ENCODE peak calls at places on chromosomes 6 and 20, in six cellular contexts. One of them, this sample, is unnamed.

GRCh38 chr6:151493495-151494234 is at the start of gene CCDC170:
- DNase-seq in Panc1: no peak
- DNase-seq in stomach: peak; percentile 31
- DNase-seq in K562: no peak
- DNase-seq in SK-N-SH: peak; percentile 69
- DNase-seq in spleen: peak; percentile 87
- DNase-seq in this sample: no peak

GRCh38 chr6:22940571-22941290 is 371.4 kb downstream of the HDGFL1 start:
- DNase-seq in SK-N-SH: no peak
- DNase-seq in spleen: no peak
- DNase-seq in Panc1: no peak
- DNase-seq in stomach: no peak
- DNase-seq in K562: no peak
- DNase-seq in this sample: no peak

GRCh38 chr20:35768731-35769664 is 2.8 kb upstream of the PHF20 start:
- DNase-seq in K562: peak; percentile 59
- DNase-seq in Panc1: peak; percentile 81
- DNase-seq in spleen: peak; percentile 92
- DNase-seq in SK-N-SH: peak; percentile 34
- DNase-seq in stomach: peak; percentile 88
- DNase-seq in this sample: peak; percentile 87

GRCh38 chr6:25629202-25629584 is 22.8 kb upstream of the SCGN start:
- DNase-seq in Panc1: no peak
- DNase-seq in K562: no peak
- DNase-seq in SK-N-SH: no peak
- DNase-seq in stomach: no peak
- DNase-seq in spleen: no peak
- DNase-seq in this sample: no peak

GRCh38 chr6:167272618-167273379 is 18.3 kb upstream of the UNC93A start:
- DNase-seq in spleen: no peak
- DNase-seq in stomach: no peak
- DNase-seq in Panc1: no peak
- DNase-seq in K562: no peak
- DNase-seq in SK-N-SH: no peak
- DNase-seq in this sample: no peak

GRCh38 chr6:116397960-116398359 is 27.2 kb downstream of the DSE start:
- DNase-seq in K562: no peak
- DNase-seq in stomach: no peak
- DNase-seq in SK-N-SH: no peak
- DNase-seq in Panc1: no peak
- DNase-seq in spleen: no peak
- DNase-seq in this sample: no peak

GRCh38 chr20:25017257-25017803 is 24.8 kb upstream of the APMAP start:
- DNase-seq in SK-N-SH: no peak
- DNase-seq in K562: no peak
- DNase-seq in spleen: peak; percentile 54
- DNase-seq in Panc1: no peak
- DNase-seq in stomach: peak; percentile 98
- DNase-seq in this sample: peak; percentile 74

GRCh38 chr6:38634518-38634917 is 5.2 kb downstream of the BTBD9 start:
- DNase-seq in K562: no peak
- DNase-seq in spleen: no peak
- DNase-seq in SK-N-SH: no peak
- DNase-seq in Panc1: no peak
- DNase-seq in stomach: no peak
- DNase-seq in this sample: no peak

GRCh38 chr6:99821164-99821563 is 172.9 kb downstream of the MCHR2 start:
- DNase-seq in SK-N-SH: no peak
- DNase-seq in spleen: no peak
- DNase-seq in K562: no peak
- DNase-seq in stomach: no peak
- DNase-seq in Panc1: no peak
- DNase-seq in this sample: peak; percentile 88

GRCh38 chr6:50217816-50218215 is 168.1 kb upstream of the DEFB112 start:
- DNase-seq in K562: no peak
- DNase-seq in stomach: no peak
- DNase-seq in SK-N-SH: no peak
- DNase-seq in spleen: no peak
- DNase-seq in Panc1: no peak
- DNase-seq in this sample: no peak

GRCh38 chr6:21998539-21998938 is 298.3 kb downstream of the PRL start:
- DNase-seq in SK-N-SH: no peak
- DNase-seq in stomach: no peak
- DNase-seq in spleen: no peak
- DNase-seq in K562: no peak
- DNase-seq in Panc1: no peak
- DNase-seq in this sample: no peak

GRCh38 chr6:101393291-101394251 is at the start of gene GRIK2:
- DNase-seq in Panc1: no peak
- DNase-seq in spleen: no peak
- DNase-seq in K562: peak; percentile 30
- DNase-seq in SK-N-SH: peak; percentile 81
- DNase-seq in stomach: no peak
- DNase-seq in this sample: peak; percentile 25

GRCh38 chr6:163264662-163265035 is 149.9 kb upstream of the QKI start:
- DNase-seq in stomach: peak; percentile 75
- DNase-seq in SK-N-SH: no peak
- DNase-seq in K562: no peak
- DNase-seq in spleen: no peak
- DNase-seq in Panc1: no peak
- DNase-seq in this sample: no peak

GRCh38 chr20:25239387-25240370 is 8.2 kb upstream of the PYGB start:
- DNase-seq in Panc1: no peak
- DNase-seq in K562: no peak
- DNase-seq in stomach: no peak
- DNase-seq in SK-N-SH: no peak
- DNase-seq in spleen: no peak
- DNase-seq in this sample: peak; percentile 1

GRCh38 chr6:37783025-37783825 is 36.3 kb upstream of the ZFAND3 start:
- DNase-seq in SK-N-SH: peak; percentile 48
- DNase-seq in K562: no peak
- DNase-seq in stomach: no peak
- DNase-seq in spleen: no peak
- DNase-seq in Panc1: no peak
- DNase-seq in this sample: no peak

GRCh38 chr20:46060301-46060881 is 29.4 kb downstream of the NCOA5 start:
- DNase-seq in SK-N-SH: no peak
- DNase-seq in K562: no peak
- DNase-seq in spleen: no peak
- DNase-seq in Panc1: no peak
- DNase-seq in stomach: no peak
- DNase-seq in this sample: no peak

GRCh38 chr6:54013966-54014365 is 97.3 kb upstream of the MLIP start:
- DNase-seq in SK-N-SH: no peak
- DNase-seq in K562: no peak
- DNase-seq in Panc1: no peak
- DNase-seq in spleen: no peak
- DNase-seq in stomach: no peak
- DNase-seq in this sample: no peak

GRCh38 chr6:36970892-36971842 is 14.8 kb downstream of the MTCH1 start:
- DNase-seq in K562: no peak
- DNase-seq in Panc1: no peak
- DNase-seq in stomach: no peak
- DNase-seq in spleen: peak; percentile 47
- DNase-seq in SK-N-SH: no peak
- DNase-seq in this sample: no peak

GRCh38 chr20:4073852-4074741 is 58.7 kb upstream of the RNF24 start:
- DNase-seq in Panc1: no peak
- DNase-seq in K562: no peak
- DNase-seq in spleen: no peak
- DNase-seq in stomach: no peak
- DNase-seq in SK-N-SH: no peak
- DNase-seq in this sample: no peak

GRCh38 chr20:50967621-50968020 is 9.0 kb downstream of the MOCS3 start:
- DNase-seq in Panc1: no peak
- DNase-seq in SK-N-SH: no peak
- DNase-seq in K562: no peak
- DNase-seq in stomach: no peak
- DNase-seq in spleen: no peak
- DNase-seq in this sample: no peak

GRCh38 chr20:6766433-6766832 is 1.1 kb upstream of the BMP2 start:
- DNase-seq in Panc1: no peak
- DNase-seq in SK-N-SH: no peak
- DNase-seq in stomach: no peak
- DNase-seq in K562: no peak
- DNase-seq in spleen: no peak
- DNase-seq in this sample: peak; percentile 30

GRCh38 chr6:150971230-150971629 is 105.7 kb downstream of the MTHFD1L start:
- DNase-seq in SK-N-SH: no peak
- DNase-seq in spleen: no peak
- DNase-seq in K562: no peak
- DNase-seq in Panc1: no peak
- DNase-seq in stomach: no peak
- DNase-seq in this sample: no peak

GRCh38 chr6:111874030-111874425 is 776 bp upstream of the FYN start:
- DNase-seq in Panc1: no peak
- DNase-seq in SK-N-SH: no peak
- DNase-seq in spleen: no peak
- DNase-seq in stomach: no peak
- DNase-seq in K562: no peak
- DNase-seq in this sample: peak; percentile 19

GRCh38 chr6:15755555-15755954 is 92.7 kb upstream of the DTNBP1 start:
- DNase-seq in K562: no peak
- DNase-seq in spleen: no peak
- DNase-seq in stomach: no peak
- DNase-seq in SK-N-SH: no peak
- DNase-seq in Panc1: no peak
- DNase-seq in this sample: no peak

GRCh38 chr20:41145821-41146620 is 8.7 kb downstream of the PLCG1 start:
- DNase-seq in K562: no peak
- DNase-seq in SK-N-SH: no peak
- DNase-seq in stomach: peak; percentile 44
- DNase-seq in spleen: peak; percentile 78
- DNase-seq in Panc1: no peak
- DNase-seq in this sample: no peak

GRCh38 chr6:147700436-147701209 is 192.1 kb downstream of the SAMD5 start:
- DNase-seq in stomach: no peak
- DNase-seq in spleen: no peak
- DNase-seq in Panc1: no peak
- DNase-seq in SK-N-SH: no peak
- DNase-seq in K562: no peak
- DNase-seq in this sample: no peak

DNA sequence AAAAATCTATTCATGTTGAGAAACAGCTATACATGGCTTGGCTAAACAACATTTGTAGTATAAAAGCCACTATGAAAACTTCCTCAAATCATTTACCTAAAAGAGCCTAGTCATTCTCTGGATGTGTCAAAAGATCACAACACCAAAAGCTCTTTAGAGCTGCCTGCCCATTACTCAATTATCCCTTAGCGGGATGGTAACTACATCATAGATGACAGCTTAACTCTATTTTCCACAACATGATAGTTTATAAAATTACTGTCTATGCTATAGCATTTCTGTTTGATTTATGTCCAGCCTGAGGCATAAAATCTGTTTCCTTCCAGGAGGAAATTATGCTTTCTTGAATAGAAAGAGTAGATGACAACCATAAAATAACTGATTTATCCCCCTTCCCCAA is 777.6 kb upstream of the HS3ST5 start:
- DNase-seq in stomach: no peak
- DNase-seq in Panc1: no peak
- DNase-seq in SK-N-SH: peak; percentile 11
- DNase-seq in K562: no peak
- DNase-seq in spleen: no peak
- DNase-seq in this sample: no peak
- TF ChIP-seq POLR2AphosphoS5 in stomach: no peak
- TF ChIP-seq POLR2AphosphoS5 in Panc1: no peak
- TF ChIP-seq POLR2AphosphoS5 in SK-N-SH: no peak
- TF ChIP-seq POLR2AphosphoS5 in K562: no peak
- TF ChIP-seq POLR2AphosphoS5 in spleen: no peak
- TF ChIP-seq POLR2AphosphoS5 in this sample: no peak

GRCh38 chr6:107542170-107542569 is 52.3 kb downstream of the SOBP start:
- DNase-seq in SK-N-SH: no peak
- DNase-seq in Panc1: no peak
- DNase-seq in K562: no peak
- DNase-seq in spleen: no peak
- DNase-seq in stomach: no peak
- DNase-seq in this sample: no peak
- H3K27ac ChIP-seq in SK-N-SH: no peak overlapping the region
- H3K27ac ChIP-seq in Panc1: no peak overlapping the region
- H3K27ac ChIP-seq in K562: no peak overlapping the region
- H3K27ac ChIP-seq in spleen: no peak overlapping the region
- H3K27ac ChIP-seq in stomach: no peak overlapping the region
- H3K27ac ChIP-seq in this sample: no peak overlapping the region

DNA sequence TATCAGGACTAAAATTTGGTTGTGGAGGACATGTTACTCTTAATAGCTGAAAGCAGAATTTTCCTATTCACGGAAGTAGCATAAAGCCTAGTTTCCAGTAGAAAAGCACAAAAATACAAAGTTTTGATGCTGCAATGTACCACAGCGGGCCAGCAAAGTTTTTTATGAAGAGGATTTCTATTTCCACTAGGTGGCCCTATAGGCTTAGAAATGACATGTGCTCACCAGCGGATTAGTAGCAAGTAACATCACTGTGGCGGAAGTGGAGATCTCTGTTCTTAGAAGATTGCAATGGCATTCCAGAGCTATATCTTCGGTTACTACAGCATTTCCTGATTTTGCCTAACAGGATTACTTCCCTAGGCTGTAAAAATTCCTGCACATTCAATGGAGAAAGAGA is 1219.0 kb upstream of the EYS start:
- DNase-seq in SK-N-SH: no peak
- DNase-seq in stomach: no peak
- DNase-seq in spleen: no peak
- DNase-seq in Panc1: peak; percentile 24
- DNase-seq in K562: peak; percentile 22
- DNase-seq in this sample: no peak
- H3K9me3 ChIP-seq in SK-N-SH: no peaks in the 10 kb centered on the region
- H3K9me3 ChIP-seq in stomach: peaks cover 23% of the 10 kb centered on the region
- H3K9me3 ChIP-seq in spleen: peaks cover 74% of the 10 kb centered on the region
- H3K9me3 ChIP-seq in Panc1: no peaks in the 10 kb centered on the region
- H3K9me3 ChIP-seq in K562: no peaks in the 10 kb centered on the region
- H3K9me3 ChIP-seq in this sample: peaks cover 13% of the 10 kb centered on the region

DNA sequence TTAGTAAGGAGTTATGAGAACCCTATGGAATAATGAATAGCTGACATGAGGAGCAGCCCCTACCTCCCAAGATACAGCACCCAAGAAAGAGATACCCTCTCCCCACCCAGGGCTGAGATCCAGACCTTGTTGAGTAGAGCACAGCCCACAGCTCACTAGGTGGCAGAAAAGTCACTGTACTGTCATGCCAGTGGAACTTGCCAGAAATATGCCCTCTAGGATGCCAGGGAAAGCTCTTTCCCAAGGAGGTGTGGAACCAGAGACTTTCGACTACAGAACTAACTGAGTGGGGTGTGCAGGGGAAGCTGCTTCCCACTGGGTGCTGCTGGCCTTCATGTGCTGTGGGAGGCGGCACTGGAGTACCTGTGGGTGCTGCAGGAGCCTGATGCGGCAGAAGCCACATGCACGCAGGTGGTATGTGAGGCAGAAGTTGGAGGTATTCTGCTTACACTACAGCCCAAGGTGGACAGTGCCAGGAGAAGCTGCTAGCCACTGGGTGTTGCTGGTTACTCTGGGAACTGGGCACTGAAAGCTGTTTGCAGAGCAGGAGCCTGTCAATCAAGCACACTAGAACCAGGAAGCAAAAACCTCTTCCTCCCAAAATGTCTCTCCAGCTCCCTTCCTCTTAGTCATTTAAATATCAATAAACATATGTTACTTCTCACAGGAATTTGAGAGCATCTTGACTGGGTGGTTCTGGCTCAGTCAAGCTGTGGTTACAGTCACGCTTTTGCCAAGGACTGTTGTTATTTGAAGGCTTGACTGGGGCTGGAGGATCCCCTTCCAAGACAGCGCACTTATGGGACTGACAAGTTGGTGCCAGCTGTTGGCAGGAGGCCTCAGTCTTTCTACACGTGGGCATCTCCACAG is 17.9 kb downstream of the ARMC12 start:
- DNase-seq in spleen: no peak
- DNase-seq in K562: peak; percentile 3
- DNase-seq in SK-N-SH: no peak
- DNase-seq in Panc1: no peak
- DNase-seq in stomach: no peak
- DNase-seq in this sample: no peak
- TF ChIP-seq POLR2AphosphoS5 in spleen: no peak
- TF ChIP-seq POLR2AphosphoS5 in K562: no peak
- TF ChIP-seq POLR2AphosphoS5 in SK-N-SH: no peak
- TF ChIP-seq POLR2AphosphoS5 in Panc1: no peak
- TF ChIP-seq POLR2AphosphoS5 in stomach: no peak
- TF ChIP-seq POLR2AphosphoS5 in this sample: no peak